ENCODE peak calls at places on chromosomes 12 and 14, in eight cellular contexts. S is psoas muscle, D is astrocyte of the spinal cord, K is mesendoderm, E is upper lobe of right lung, P is kidney epithelial cell, R is PC-3, V is DND-41. W is an unnamed sample.

GRCh38 chr12:132109741-132110140 is 34.4 kb downstream of the DDX51 start:
- DNase-seq in S (no peak), D (no peak), K (no peak), E (no peak), P (no peak), R (no peak), V (no peak), W (no peak)

GRCh38 chr12:58341791-58342190 is 400.4 kb downstream of the ATP23 start:
- DNase-seq in S (no peak), D (peak; percentile 54), K (no peak), E (no peak), P (no peak), R (peak; percentile 13), V (no peak), W (no peak)

GRCh38 chr12:120843472-120843871 is 60.7 kb downstream of the SPPL3 start:
- DNase-seq in S (no peak), D (no peak), K (no peak), E (no peak), P (no peak), R (no peak), V (no peak), W (no peak)

GRCh38 chr14:90434370-90435020 is 37.7 kb downstream of the CALM1 start:
- DNase-seq in S (no peak), D (no peak), K (no peak), E (peak; percentile 15), P (no peak), R (no peak), V (no peak), W (no peak)

GRCh38 chr12:54579696-54580333 is 8.6 kb downstream of the PPP1R1A start:
- DNase-seq in S (peak; percentile 85), D (peak; percentile 63), K (peak; percentile 88), E (peak; percentile 89), P (no peak), R (peak; percentile 89), V (peak; percentile 81), W (peak; percentile 91)

GRCh38 chr12:10304161-10304574 is 3.5 kb upstream of the KLRD1 start:
- DNase-seq in S (no peak), D (peak; percentile 86), K (no peak), E (no peak), P (peak; percentile 25), R (peak; percentile 84), V (no peak), W (no peak)

GRCh38 chr14:54564799-54565235 is 2.1 kb upstream of the SAMD4A start:
- DNase-seq in S (no peak), D (peak; percentile 77), K (no peak), E (no peak), P (no peak), R (peak; percentile 83), V (no peak), W (no peak)

GRCh38 chr14:57189070-57189469 is 79.6 kb downstream of the EXOC5 start:
- DNase-seq in S (no peak), D (peak; percentile 10), K (peak; percentile 14), E (no peak), P (no peak), R (peak; percentile 67), V (no peak), W (no peak)

GRCh38 chr14:50107850-50108249 is 8.5 kb downstream of the VCPKMT start:
- DNase-seq in S (no peak), D (no peak), K (no peak), E (no peak), P (no peak), R (no peak), V (no peak), W (no peak)

GRCh38 chr14:64717870-64718269 is 13.6 kb downstream of the PLEKHG3 start:
- DNase-seq in S (peak; percentile 33), D (no peak), K (peak; percentile 23), E (no peak), P (no peak), R (peak; percentile 82), V (no peak), W (no peak)

GRCh38 chr14:64715628-64716412 is 11.6 kb downstream of the PLEKHG3 start:
- DNase-seq in S (no peak), D (peak; percentile 49), K (peak; percentile 80), E (no peak), P (no peak), R (no peak), V (no peak), W (no peak)

GRCh38 chr14:64713677-64714076 is 9.5 kb downstream of the PLEKHG3 start:
- DNase-seq in S (no peak), D (no peak), K (no peak), E (no peak), P (no peak), R (no peak), V (no peak), W (no peak)

GRCh38 chr14:64714432-64715025 is 10.3 kb downstream of the PLEKHG3 start:
- DNase-seq in S (no peak), D (no peak), K (peak; percentile 19), E (no peak), P (no peak), R (no peak), V (no peak), W (no peak)

GRCh38 chr14:64715146-64715627 is 11.0 kb downstream of the PLEKHG3 start:
- DNase-seq in S (no peak), D (no peak), K (peak; percentile 60), E (no peak), P (no peak), R (no peak), V (no peak), W (no peak)
- H3K4me3 ChIP-seq in S (no peak overlapping the region), D (no peak overlapping the region), K (no peak overlapping the region), E (no peak overlapping the region), P (no peak overlapping the region), R (no peak overlapping the region), V (no peak overlapping the region), W (no peak overlapping the region)

GRCh38 chr14:104971447-104972240 is 6.5 kb downstream of the AHNAK2 start:
- DNase-seq in S (no peak), D (no peak), K (no peak), E (no peak), P (no peak), R (no peak), V (no peak), W (no peak)

GRCh38 chr14:104970231-104971068 is 7.7 kb downstream of the AHNAK2 start:
- DNase-seq in S (peak; percentile 85), D (peak; percentile 94), K (peak; percentile 42), E (no peak), P (no peak), R (peak; percentile 86), V (no peak), W (peak; percentile 58)

GRCh38 chr14:104968153-104968527 is 10.0 kb downstream of the AHNAK2 start:
- DNase-seq in S (peak; percentile 86), D (peak; percentile 65), K (peak; percentile 56), E (peak; percentile 80), P (no peak), R (peak; percentile 71), V (no peak), W (peak; percentile 61)

GRCh38 chr14:104968541-104969401 is 9.4 kb downstream of the AHNAK2 start:
- DNase-seq in S (peak; percentile 47), D (no peak), K (peak; percentile 66), E (no peak), P (no peak), R (peak; percentile 53), V (no peak), W (peak; percentile 45)

GRCh38 chr14:104969741-104970230 is 8.4 kb downstream of the AHNAK2 start:
- DNase-seq in S (no peak), D (no peak), K (no peak), E (no peak), P (no peak), R (no peak), V (no peak), W (no peak)
- H3K4me3 ChIP-seq in S (peak overlapping the region; percentile 18), D (peak overlapping the region; percentile 46), K (no peak overlapping the region), E (peak overlapping the region; percentile 2), P (no peak overlapping the region), R (peak overlapping the region; percentile 47), V (no peak overlapping the region), W (no peak overlapping the region)

GRCh38 chr12:64706366-64706765 is 52.8 kb downstream of the GNS start:
- DNase-seq in S (no peak), D (no peak), K (no peak), E (no peak), P (no peak), R (no peak), V (no peak), W (no peak)
- H3K4me3 ChIP-seq in S (no peak overlapping the region), D (no peak overlapping the region), K (no peak overlapping the region), E (no peak overlapping the region), P (no peak overlapping the region), R (no peak overlapping the region), V (no peak overlapping the region), W (no peak overlapping the region)

DNA sequence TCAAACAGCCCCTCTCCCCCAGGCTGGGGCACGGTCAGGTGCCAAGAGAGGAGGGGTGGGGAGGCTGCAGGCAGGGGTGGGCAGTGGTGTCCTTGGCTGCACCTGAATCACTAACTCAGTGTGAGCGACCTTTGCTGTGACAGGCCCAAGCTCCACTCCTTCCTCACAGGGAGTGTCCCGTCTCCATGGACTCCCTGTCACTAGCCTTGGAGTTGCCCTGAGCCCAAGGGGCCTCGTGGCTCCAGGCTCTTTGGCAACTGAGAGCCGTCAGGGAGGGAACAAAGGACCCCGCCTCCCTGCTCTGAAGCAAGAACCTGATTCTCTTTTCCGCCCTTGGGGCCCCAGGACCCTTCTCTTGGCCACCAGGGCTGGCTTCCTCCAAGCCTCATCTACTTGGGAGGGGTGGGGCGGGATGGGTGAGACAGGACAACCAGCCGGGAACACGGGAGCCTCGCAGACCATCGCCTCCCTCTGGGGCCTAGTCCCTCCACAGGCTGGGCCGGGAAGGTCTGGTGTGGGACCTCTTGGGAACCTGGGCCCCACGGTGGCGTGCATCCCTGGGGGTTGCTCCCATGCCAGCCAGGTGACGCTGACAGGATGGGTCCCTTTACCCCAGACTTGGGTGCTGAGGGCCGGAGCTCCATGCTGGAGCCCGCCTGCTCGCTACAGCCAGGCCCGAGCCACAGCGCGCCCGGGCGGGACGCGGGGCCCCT is 935 bp upstream of the ADSS1 start:
- DNase-seq in S (no peak), D (no peak), K (peak; percentile 56), E (no peak), P (no peak), R (no peak), V (no peak), W (no peak)
- H3K4me3 ChIP-seq in S (peak overlapping the region; percentile 82), D (no peak overlapping the region), K (no peak overlapping the region), E (peak overlapping the region; percentile 69), P (no peak overlapping the region), R (peak overlapping the region; percentile 78), V (peak overlapping the region; percentile 20), W (no peak overlapping the region)

DNA sequence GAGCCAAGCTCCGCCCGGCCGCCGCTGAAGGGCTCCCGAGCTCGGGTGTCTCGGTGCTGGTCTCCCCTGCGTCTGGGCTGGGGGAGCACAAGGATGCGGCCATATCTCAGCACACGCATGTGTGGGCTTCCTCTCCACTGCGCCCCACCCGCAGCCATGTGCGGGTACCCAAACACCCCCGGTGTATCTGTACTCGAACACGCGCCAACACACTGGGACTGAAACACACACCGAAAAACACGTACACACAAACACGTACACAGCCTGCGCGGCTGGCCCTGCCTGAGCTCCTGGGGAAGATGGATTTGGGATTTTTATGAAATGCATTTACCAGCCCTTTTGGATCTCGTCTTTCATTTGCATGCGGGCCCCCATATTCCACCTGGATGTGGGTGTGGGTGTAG is 897 bp upstream of the TBX3 start:
- DNase-seq in S (no peak), D (no peak), K (no peak), E (no peak), P (no peak), R (no peak), V (no peak), W (no peak)
- H3K4me3 ChIP-seq in S (peak overlapping the region; percentile 78), D (peak overlapping the region; percentile 93), K (peak overlapping the region; percentile 58), E (peak overlapping the region; percentile 52), P (peak overlapping the region; percentile 69), R (peak overlapping the region; percentile 94), V (no peak overlapping the region), W (no peak overlapping the region)

W was measured in mucosa of descending colon.